ENCODE peak calls at places on chromosomes 6 and 20, in nine cellular contexts. G, D, A, S, M, N, H, L and Q are unnamed samples.

GRCh38 chr20:41483553-41483930 is 116.9 kb upstream of the EMILIN3 start:
- DNase-seq in G (no peak), D (no peak), A (no peak), S (no peak), M (no peak), N (no peak), H (no peak), L (no peak), Q (no peak)

GRCh38 chr6:63352587-63353281 is 33.0 kb upstream of the LGSN start:
- DNase-seq in G (peak; percentile 21), D (peak; percentile 89), A (peak; percentile 61), S (peak; percentile 54), M (peak; percentile 96), N (peak; percentile 15), H (no peak), L (peak; percentile 50), Q (no peak)

GRCh38 chr6:25553502-25553901 is 98.5 kb upstream of the SCGN start:
- DNase-seq in G (no peak), D (no peak), A (no peak), S (no peak), M (no peak), N (no peak), H (no peak), L (no peak), Q (no peak)

GRCh38 chr6:131545317-131545716 is 27.7 kb upstream of the ARG1 start:
- DNase-seq in G (no peak), D (no peak), A (no peak), S (no peak), M (no peak), N (no peak), H (no peak), L (no peak), Q (no peak)

GRCh38 chr6:90610671-90611542 is 24.0 kb upstream of the MAP3K7 start:
- DNase-seq in G (peak; percentile 42), D (peak; percentile 56), A (no peak), S (peak; percentile 61), M (peak; percentile 47), N (no peak), H (no peak), L (no peak), Q (no peak)

GRCh38 chr6:5205035-5205469 is 55.7 kb downstream of the LYRM4 start:
- DNase-seq in G (no peak), D (no peak), A (no peak), S (no peak), M (no peak), N (no peak), H (no peak), L (no peak), Q (no peak)

GRCh38 chr6:3471711-3472110 is 14.9 kb upstream of the SLC22A23 start:
- DNase-seq in G (no peak), D (no peak), A (no peak), S (no peak), M (no peak), N (no peak), H (no peak), L (no peak), Q (no peak)

GRCh38 chr6:75204959-75205775 is 686 bp downstream of the COL12A1 start:
- DNase-seq in G (peak; percentile 37), D (no peak), A (no peak), S (peak; percentile 38), M (no peak), N (peak; percentile 47), H (peak; percentile 90), L (peak; percentile 46), Q (no peak)

GRCh38 chr20:4326194-4327065 is 311.1 kb upstream of the RNF24 start:
- DNase-seq in G (peak; percentile 23), D (no peak), A (no peak), S (no peak), M (peak; percentile 2), N (no peak), H (no peak), L (no peak), Q (no peak)

GRCh38 chr6:161139766-161140553 is 133.9 kb downstream of the AGPAT4 start:
- DNase-seq in G (no peak), D (no peak), A (peak; percentile 52), S (no peak), M (no peak), N (no peak), H (no peak), L (peak; percentile 85), Q (no peak)

GRCh38 chr6:119160911-119161310 is 82.4 kb upstream of the FAM184A start:
- DNase-seq in G (no peak), D (no peak), A (no peak), S (no peak), M (no peak), N (no peak), H (no peak), L (no peak), Q (no peak)

GRCh38 chr20:44034965-44035635 is 120.4 kb downstream of the TOX2 start:
- DNase-seq in G (no peak), D (no peak), A (no peak), S (no peak), M (no peak), N (no peak), H (no peak), L (peak; percentile 35), Q (no peak)

GRCh38 chr6:121105461-121105860 is 228.8 kb downstream of the TBC1D32 start:
- DNase-seq in G (no peak), D (no peak), A (no peak), S (no peak), M (no peak), N (no peak), H (no peak), L (no peak), Q (no peak)

GRCh38 chr20:56460459-56460858 is 8.0 kb upstream of the RTF2 start:
- DNase-seq in G (no peak), D (no peak), A (no peak), S (no peak), M (no peak), N (no peak), H (no peak), L (no peak), Q (no peak)

GRCh38 chr6:159935633-159936032 is 33.2 kb upstream of the IGF2R start:
- DNase-seq in G (no peak), D (no peak), A (no peak), S (no peak), M (no peak), N (no peak), H (no peak), L (no peak), Q (no peak)

GRCh38 chr20:60579941-60580515 is 621.8 kb downstream of the CDH26 start:
- DNase-seq in G (no peak), D (no peak), A (no peak), S (no peak), M (no peak), N (no peak), H (peak; percentile 56), L (no peak), Q (no peak)
- TF ChIP-seq CTCF in G (no peak), D (no peak), A (no peak), S (no peak), M (no peak), N (no peak), H (no peak), L (no peak), Q (no peak)

GRCh38 chr6:78462728-78463127 is 404.6 kb upstream of the IRAK1BP1 start:
- DNase-seq in G (no peak), D (no peak), A (no peak), S (no peak), M (no peak), N (no peak), H (no peak), L (no peak), Q (no peak)
- H3K4me3 ChIP-seq in G (no peak overlapping the region), D (no peak overlapping the region), A (no peak overlapping the region), S (no peak overlapping the region), M (no peak overlapping the region), N (no peak overlapping the region), H (no peak overlapping the region), L (no peak overlapping the region), Q (no peak overlapping the region)

GRCh38 chr6:42877695-42878094 is 1.7 kb upstream of the RPL7L1 start:
- DNase-seq in G (no peak), D (no peak), A (no peak), S (no peak), M (no peak), N (no peak), H (no peak), L (no peak), Q (no peak)

DNA sequence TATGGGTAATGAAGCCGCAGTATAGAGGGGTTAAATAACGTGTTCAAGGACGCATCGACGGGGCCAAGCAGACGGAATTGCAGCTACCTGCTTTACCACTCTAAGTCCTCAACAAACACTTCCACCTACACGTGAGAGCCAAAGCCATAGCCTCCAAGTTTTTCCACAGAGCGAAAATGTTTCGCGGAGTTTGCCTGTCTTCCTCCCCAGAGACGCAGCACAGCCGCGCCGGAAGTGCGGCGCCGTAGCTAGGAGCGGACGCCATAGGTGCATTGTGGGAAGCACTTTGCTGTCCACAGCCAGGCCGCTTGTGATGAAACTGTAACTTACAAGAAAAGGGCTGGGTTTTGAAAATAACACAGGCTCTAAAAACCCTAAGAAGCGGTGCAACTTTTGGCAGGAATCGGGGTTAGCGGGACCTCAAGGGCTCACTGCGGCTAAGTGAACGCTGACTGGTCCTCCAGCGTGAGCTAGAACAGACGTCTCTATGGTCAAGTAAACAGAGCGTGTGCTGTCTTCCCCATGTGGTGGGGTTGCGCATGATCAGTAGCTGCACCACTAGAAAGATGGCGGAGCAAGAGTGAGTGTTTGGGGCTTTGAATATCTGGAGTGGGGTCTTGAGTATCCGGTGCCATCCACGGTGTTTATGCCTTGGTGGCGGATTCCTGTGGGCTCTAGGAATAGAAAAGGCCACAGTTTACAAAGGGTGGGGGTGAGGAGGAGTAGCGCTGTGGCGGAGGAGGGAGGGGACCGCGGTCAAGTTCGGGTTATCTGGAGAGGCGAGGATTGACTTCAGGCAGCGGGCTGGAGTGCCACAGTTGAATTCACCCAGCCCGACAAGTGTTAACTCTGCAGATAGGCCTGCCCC is at the start of gene RPL7L1:
- DNase-seq in G (peak; percentile 87), D (peak; percentile 92), A (peak; percentile 90), S (peak; percentile 84), M (peak; percentile 91), N (peak; percentile 69), H (peak; percentile 89), L (peak; percentile 85), Q (peak; percentile 38)
- TF ChIP-seq CTCF in G (no peak), D (no peak), A (no peak), S (no peak), M (no peak), N (no peak), H (no peak), L (no peak), Q (peak; percentile 1)

GRCh38 chr6:154301086-154301625 is 55.4 kb downstream of the IPCEF1 start:
- DNase-seq in G (no peak), D (no peak), A (no peak), S (no peak), M (no peak), N (no peak), H (no peak), L (no peak), Q (no peak)

GRCh38 chr6:154295733-154296132 is 60.9 kb downstream of the IPCEF1 start:
- DNase-seq in G (no peak), D (no peak), A (no peak), S (no peak), M (no peak), N (no peak), H (no peak), L (no peak), Q (no peak)

GRCh38 chr6:154297210-154297609 is 59.4 kb downstream of the IPCEF1 start:
- DNase-seq in G (no peak), D (no peak), A (no peak), S (no peak), M (no peak), N (no peak), H (no peak), L (no peak), Q (no peak)

GRCh38 chr6:154298297-154298696 is 58.3 kb downstream of the IPCEF1 start:
- DNase-seq in G (no peak), D (no peak), A (no peak), S (no peak), M (peak; percentile 54), N (no peak), H (no peak), L (no peak), Q (no peak)

GRCh38 chr6:154297711-154298110 is 58.9 kb downstream of the IPCEF1 start:
- DNase-seq in G (peak; percentile 16), D (no peak), A (no peak), S (peak; percentile 72), M (no peak), N (no peak), H (no peak), L (peak; percentile 45), Q (no peak)
- H3K4me3 ChIP-seq in G (no peak overlapping the region), D (no peak overlapping the region), A (no peak overlapping the region), S (no peak overlapping the region), M (no peak overlapping the region), N (no peak overlapping the region), H (no peak overlapping the region), L (no peak overlapping the region), Q (no peak overlapping the region)